ENCODE peak calls at places on chromosomes 12 and 14, in six cellular contexts. V is HCT116, Z is stomach, A is prostate gland, L is GM23338, C is suprapubic skin. W is an unnamed sample.

GRCh38 chr12:113242018-113242418 is 20.8 kb downstream of the TPCN1 start:
- DNase-seq in V (no peak), L (no peak), A (peak; percentile 72), C (no peak), Z (peak; percentile 87), W (peak; percentile 33)

GRCh38 chr12:91317324-91317723 is 134.7 kb upstream of the DCN start:
- DNase-seq in C (no peak), L (no peak), A (no peak), V (no peak), Z (no peak), W (no peak)

GRCh38 chr14:24037658-24038037 is 14.2 kb upstream of the CARMIL3 start:
- DNase-seq in V (no peak), L (peak; percentile 40), C (no peak), Z (peak; percentile 50), A (no peak), W (peak; percentile 56)

GRCh38 chr12:130220361-130220760 is 58.1 kb downstream of the FZD10 start:
- DNase-seq in C (no peak), L (peak; percentile 23), A (no peak), Z (no peak), V (no peak), W (no peak)

GRCh38 chr12:85661461-85662208 is 174.6 kb downstream of the RASSF9 start:
- DNase-seq in L (no peak), A (no peak), C (no peak), V (no peak), Z (no peak), W (no peak)

GRCh38 chr14:72796935-72797334 is 97.0 kb downstream of the DPF3 start:
- DNase-seq in V (no peak), C (no peak), L (peak; percentile 79), Z (no peak), A (no peak), W (no peak)

GRCh38 chr12:118498171-118498570 is 121.8 kb downstream of the SUDS3 start:
- DNase-seq in Z (peak; percentile 58), V (no peak), C (no peak), A (no peak), L (no peak), W (no peak)

GRCh38 chr12:120640840-120641833 is 711 bp downstream of the CABP1 start:
- DNase-seq in A (peak; percentile 22), C (no peak), V (no peak), L (peak; percentile 91), Z (peak; percentile 66), W (peak; percentile 66)

GRCh38 chr12:112927925-112928324 is 10.3 kb upstream of the OAS3 start:
- DNase-seq in C (no peak), V (no peak), Z (no peak), A (no peak), L (no peak), W (no peak)

GRCh38 chr12:104903648-104904423 is 54.3 kb downstream of the SLC41A2 start:
- DNase-seq in L (no peak), V (no peak), A (no peak), C (no peak), Z (no peak), W (no peak)

GRCh38 chr12:597926-598568 is 65.2 kb downstream of the NINJ2 start:
- DNase-seq in A (peak; percentile 64), L (no peak), Z (no peak), C (no peak), V (no peak), W (no peak)

GRCh38 chr14:68160779-68161546 is 341.4 kb downstream of the RAD51B start:
- DNase-seq in L (no peak), V (no peak), C (no peak), A (no peak), Z (no peak), W (no peak)

GRCh38 chr14:21160061-21160610 is 4.3 kb upstream of the OR5AU1 start:
- DNase-seq in Z (no peak), L (no peak), A (no peak), V (no peak), C (no peak), W (no peak)

GRCh38 chr12:17372508-17372907 is 717.5 kb downstream of the RERGL start:
- DNase-seq in A (no peak), Z (no peak), C (no peak), L (no peak), V (no peak), W (no peak)

GRCh38 chr12:57112492-57113294 is 1.5 kb upstream of the STAT6 start:
- DNase-seq in V (no peak), L (no peak), C (no peak), A (no peak), Z (peak; percentile 86), W (no peak)

GRCh38 chr12:57107456-57107855 is 3.7 kb downstream of the STAT6 start:
- DNase-seq in L (no peak), C (no peak), V (no peak), A (no peak), Z (peak; percentile 21), W (no peak)

GRCh38 chr12:57109207-57110160 is 1.7 kb downstream of the STAT6 start:
- DNase-seq in L (no peak), Z (no peak), C (no peak), A (no peak), V (no peak), W (no peak)

GRCh38 chr12:57110189-57111045 is 745 bp downstream of the STAT6 start:
- DNase-seq in V (no peak), C (peak; percentile 90), L (peak; percentile 96), Z (peak; percentile 68), A (peak; percentile 72), W (peak; percentile 82)

GRCh38 chr12:57111046-57111698 is at the start of gene STAT6:
- DNase-seq in C (peak; percentile 94), L (peak; percentile 77), A (peak; percentile 84), V (no peak), Z (peak; percentile 87), W (peak; percentile 91)
- TF ChIP-seq POLR2AphosphoS5 in C (no peak), L (no peak), A (no peak), V (no peak), Z (peak; percentile 16), W (peak; percentile 74)

GRCh38 chr14:55351111-55351510 is 60.5 kb downstream of the ATG14 start:
- DNase-seq in L (no peak), A (no peak), C (no peak), V (no peak), Z (no peak), W (no peak)

GRCh38 chr14:55353686-55354467 is 57.8 kb downstream of the ATG14 start:
- DNase-seq in Z (no peak), C (no peak), V (peak; percentile 2), L (no peak), A (no peak), W (peak; percentile 26)

GRCh38 chr14:55350461-55350860 is 61.2 kb downstream of the ATG14 start:
- DNase-seq in L (peak; percentile 25), C (no peak), V (no peak), Z (no peak), A (no peak), W (no peak)

GRCh38 chr14:55354500-55354899 is 57.1 kb downstream of the ATG14 start:
- DNase-seq in Z (peak; percentile 53), L (peak; percentile 89), A (peak; percentile 65), C (no peak), V (peak; percentile 26), W (peak; percentile 69)

GRCh38 chr14:55352201-55352600 is 59.4 kb downstream of the ATG14 start:
- DNase-seq in A (no peak), C (no peak), L (no peak), Z (no peak), V (no peak), W (no peak)
- H3K4me1 ChIP-seq in A (peaks cover 4% of the 10 kb centered on the region), C (peaks cover 29% of the 10 kb centered on the region), L (peaks cover 14% of the 10 kb centered on the region), Z (peaks cover 27% of the 10 kb centered on the region), V (peaks cover 11% of the 10 kb centered on the region), W (peaks cover 21% of the 10 kb centered on the region)

GRCh38 chr14:64702493-64703392 is 1.5 kb upstream of the PLEKHG3 start:
- DNase-seq in A (peak; percentile 81), V (no peak), Z (peak; percentile 80), L (peak; percentile 98), C (peak; percentile 79), W (peak; percentile 81)
- H3K4me3 ChIP-seq in A (peak overlapping the region; percentile 84), V (peak overlapping the region; percentile 78), Z (peak overlapping the region; percentile 86), L (peak overlapping the region; percentile 86), C (peak overlapping the region; percentile 81), W (peak overlapping the region; percentile 78)

GRCh38 chr12:54282949-54283593 is 2.5 kb downstream of the HNRNPA1 start:
- DNase-seq in L (no peak), C (no peak), Z (no peak), A (no peak), V (no peak), W (peak; percentile 43)

GRCh38 chr12:54280401-54281260 is at the start of gene HNRNPA1:
- DNase-seq in C (peak; percentile 98), A (peak; percentile 99), L (peak; percentile 100), V (peak; percentile 100), Z (peak; percentile 96), W (peak; percentile 97)

GRCh38 chr12:54285150-54286041 is 4.9 kb downstream of the HNRNPA1 start:
- DNase-seq in Z (no peak), L (no peak), C (no peak), A (no peak), V (no peak), W (no peak)

GRCh38 chr12:54287316-54288157 is 7.0 kb downstream of the HNRNPA1 start:
- DNase-seq in Z (no peak), A (no peak), C (no peak), L (peak; percentile 32), V (no peak), W (no peak)

GRCh38 chr12:54286042-54286931 is 5.8 kb downstream of the HNRNPA1 start:
- DNase-seq in C (no peak), A (peak; percentile 18), Z (no peak), L (peak; percentile 15), V (no peak), W (no peak)
- TF ChIP-seq POLR2AphosphoS5 in C (no peak), A (peak; percentile 10), Z (no peak), L (peak; percentile 14), V (peak; percentile 49), W (peak; percentile 19)

DNA sequence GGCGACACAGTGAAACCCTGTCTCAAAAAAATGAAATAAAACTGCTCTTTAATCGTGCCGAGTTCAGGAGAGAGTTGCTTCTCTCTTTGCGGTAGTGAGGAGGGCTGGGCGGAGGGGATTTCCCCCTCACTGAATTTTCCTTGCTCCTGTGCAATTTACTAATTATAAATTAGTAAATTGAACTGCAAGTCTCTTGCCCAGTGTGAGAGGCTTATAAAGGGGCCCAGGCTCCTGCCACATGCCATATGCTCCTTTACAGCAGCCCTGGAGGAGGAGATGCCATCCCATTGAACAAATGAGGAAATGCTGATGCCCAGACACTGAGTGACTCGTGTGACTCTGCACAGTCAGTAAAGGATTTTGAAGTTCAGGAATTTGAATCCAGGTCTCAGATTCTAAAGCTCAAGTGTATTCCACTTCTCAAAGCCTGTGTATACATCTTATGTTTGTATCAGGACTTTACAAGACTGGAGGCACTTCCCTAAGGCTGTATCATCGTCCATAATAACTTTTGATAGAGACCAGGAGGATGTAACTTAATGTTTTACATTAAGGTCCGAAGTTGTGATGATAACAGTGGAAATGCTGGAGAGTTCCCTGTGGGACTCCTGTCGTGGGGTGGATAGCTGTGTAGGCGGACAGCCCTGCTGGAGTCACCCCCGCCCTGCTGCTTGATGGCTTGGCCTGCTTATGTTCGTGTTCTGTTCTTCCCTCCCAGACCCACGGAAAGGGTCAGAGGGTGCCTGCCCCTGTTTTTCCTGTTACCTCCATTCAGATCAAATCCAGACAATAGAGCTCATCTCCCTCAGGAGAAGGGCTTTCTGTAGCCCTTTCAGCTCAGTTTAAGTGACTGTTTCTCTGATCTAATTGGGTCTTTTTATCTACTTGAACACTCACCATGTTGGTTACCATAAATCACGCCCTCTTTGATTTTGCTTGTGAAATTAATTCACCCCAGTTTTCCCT is 13.9 kb downstream of the PELI2 start:
- DNase-seq in Z (no peak), V (no peak), L (peak; percentile 24), C (no peak), A (no peak), W (no peak)
- H3K4me1 ChIP-seq in Z (peaks cover 55% of the 10 kb centered on the region), V (no peaks in the 10 kb centered on the region), L (peaks cover 75% of the 10 kb centered on the region), C (peaks cover 63% of the 10 kb centered on the region), A (no peaks in the 10 kb centered on the region), W (peaks cover 52% of the 10 kb centered on the region)